ENCODE peak calls at places on chromosomes 11 and 22, in nine cellular contexts. E, F, P, K, S, J, X, R and U are unnamed samples. For H3K4me1 and H3K27me3, the result is how much of the 10 kb centered on the place peaks cover.

GRCh38 chr11:33490842-33491370 is 209.7 kb downstream of the C11orf91 start:
- DNase-seq in E (no peak), F (no peak), P (no peak), K (no peak), S (no peak), J (no peak), X (no peak), R (no peak), U (no peak)

GRCh38 chr11:26778000-26778757 is 56.3 kb upstream of the SLC5A12 start:
- DNase-seq in E (peak), F (no peak), P (no peak), K (no peak), S (no peak), J (peak), X (no peak), R (no peak), U (no peak)

GRCh38 chr22:27670701-27671412 is 130.7 kb downstream of the MN1 start:
- DNase-seq in E (no peak), F (peak), P (no peak), K (peak), S (no peak), J (peak), X (no peak), R (peak), U (no peak)

GRCh38 chr22:31272522-31273446 is 19.5 kb downstream of the PIK3IP1 start:
- DNase-seq in E (peak), F (peak), P (peak), K (peak), S (peak), J (peak), X (no peak), R (no peak), U (peak)

GRCh38 chr11:94199367-94200130 is 70.9 kb downstream of the PANX1 start:
- DNase-seq in E (peak), F (no peak), P (no peak), K (no peak), S (no peak), J (no peak), X (no peak), R (no peak), U (no peak)

GRCh38 chr11:125874556-125875124 is 12.8 kb upstream of the HYLS1 start:
- DNase-seq in E (peak), F (peak), P (peak), K (peak), S (peak), J (peak), X (no peak), R (no peak), U (peak)

GRCh38 chr11:111502611-111503010 is 9.6 kb downstream of the BTG4 start:
- DNase-seq in E (no peak), F (no peak), P (no peak), K (no peak), S (no peak), J (no peak), X (no peak), R (no peak), U (no peak)

GRCh38 chr11:74276581-74276980 is 34.9 kb downstream of the P4HA3 start:
- DNase-seq in E (peak), F (no peak), P (no peak), K (no peak), S (no peak), J (peak), X (no peak), R (no peak), U (no peak)

GRCh38 chr22:42990131-42990838 is 24.7 kb downstream of the PACSIN2 start:
- DNase-seq in E (peak), F (no peak), P (no peak), K (no peak), S (no peak), J (peak), X (no peak), R (peak), U (peak)

GRCh38 chr11:27471588-27472397 is 797 bp downstream of the LGR4 start:
- DNase-seq in E (peak), F (peak), P (peak), K (peak), S (peak), J (peak), X (peak), R (peak), U (peak)

GRCh38 chr11:32259641-32260081 is 168.8 kb downstream of the RCN1 start:
- DNase-seq in E (peak), F (no peak), P (no peak), K (no peak), S (no peak), J (peak), X (peak), R (no peak), U (no peak)

GRCh38 chr11:68106165-68106940 is 14.8 kb downstream of the CHKA start:
- DNase-seq in E (no peak), F (no peak), P (no peak), K (no peak), S (no peak), J (peak), X (no peak), R (no peak), U (no peak)

GRCh38 chr11:128497057-128497957 is 90.1 kb downstream of the ETS1 start:
- DNase-seq in E (peak), F (no peak), P (no peak), K (peak), S (peak), J (peak), X (no peak), R (peak), U (peak)

GRCh38 chr11:12157241-12157661 is 46.9 kb downstream of the MICAL2 start:
- DNase-seq in E (peak), F (no peak), P (no peak), K (no peak), S (no peak), J (peak), X (no peak), R (no peak), U (no peak)

GRCh38 chr11:117221775-117222517 is 9.9 kb downstream of the PCSK7 start:
- DNase-seq in E (peak), F (no peak), P (no peak), K (peak), S (peak), J (peak), X (no peak), R (peak), U (peak)

DNA sequence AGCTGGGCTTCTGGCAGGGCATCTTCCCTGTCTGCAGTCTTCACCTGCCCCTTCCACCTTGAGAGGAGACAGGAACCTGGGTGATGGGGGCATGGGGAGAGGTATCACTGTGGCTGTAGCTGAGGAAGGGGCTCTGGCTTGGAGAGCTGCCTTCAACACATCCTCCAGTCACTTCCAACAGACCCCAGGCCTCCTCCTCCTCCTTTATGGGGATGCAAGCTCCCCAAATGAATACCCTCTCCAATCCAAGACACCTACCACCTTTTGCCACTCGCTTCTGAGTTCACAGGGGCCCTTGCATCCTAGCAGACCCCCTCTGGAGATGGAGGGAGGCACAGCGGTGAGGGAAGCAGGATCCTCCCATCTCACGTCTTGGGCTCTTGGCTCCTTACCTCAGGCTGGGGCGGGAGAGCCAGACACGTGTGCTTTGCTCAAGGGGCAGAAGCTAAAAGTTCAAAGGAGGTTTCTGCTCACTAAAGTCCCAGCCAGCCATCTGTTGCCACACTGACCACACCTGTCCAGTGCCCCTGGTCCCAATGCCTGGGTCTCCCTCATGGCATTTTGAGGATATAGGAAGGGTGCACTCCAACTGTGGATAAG is 13.2 kb downstream of the ANKK1 start:
- DNase-seq in E (no peak), F (no peak), P (no peak), K (no peak), S (no peak), J (no peak), X (no peak), R (no peak), U (no peak)
- H3K4me1 ChIP-seq in E (under half), F (under half), P (under half), K (under half), S (under half), J (under half), X (under half), R (under half), U (under half)

DNA sequence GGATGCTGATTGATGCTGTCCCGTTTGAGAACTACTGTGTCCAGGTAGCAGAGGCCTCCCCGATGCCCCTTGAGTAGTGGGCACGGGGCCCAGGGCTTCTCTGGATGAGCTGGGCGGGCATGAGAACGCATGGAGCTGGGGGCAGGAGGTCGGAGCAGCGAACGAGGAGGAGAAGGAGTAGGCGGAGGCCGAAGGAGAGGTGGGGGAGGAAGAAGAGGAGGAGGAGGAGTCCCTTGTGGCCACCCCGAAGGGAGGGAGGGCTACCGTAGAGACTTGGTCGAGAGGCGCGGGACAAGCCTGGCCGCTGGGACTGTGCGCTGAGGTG is 62.9 kb downstream of the CRYBB2 start:
- DNase-seq in E (no peak), F (no peak), P (no peak), K (no peak), S (no peak), J (no peak), X (no peak), R (no peak), U (no peak)
- H3K27me3 ChIP-seq in E (under half), F (under half), P (under half), K (under half), S (under half), J (half or more), X (under half), R (under half), U (under half)

DNA sequence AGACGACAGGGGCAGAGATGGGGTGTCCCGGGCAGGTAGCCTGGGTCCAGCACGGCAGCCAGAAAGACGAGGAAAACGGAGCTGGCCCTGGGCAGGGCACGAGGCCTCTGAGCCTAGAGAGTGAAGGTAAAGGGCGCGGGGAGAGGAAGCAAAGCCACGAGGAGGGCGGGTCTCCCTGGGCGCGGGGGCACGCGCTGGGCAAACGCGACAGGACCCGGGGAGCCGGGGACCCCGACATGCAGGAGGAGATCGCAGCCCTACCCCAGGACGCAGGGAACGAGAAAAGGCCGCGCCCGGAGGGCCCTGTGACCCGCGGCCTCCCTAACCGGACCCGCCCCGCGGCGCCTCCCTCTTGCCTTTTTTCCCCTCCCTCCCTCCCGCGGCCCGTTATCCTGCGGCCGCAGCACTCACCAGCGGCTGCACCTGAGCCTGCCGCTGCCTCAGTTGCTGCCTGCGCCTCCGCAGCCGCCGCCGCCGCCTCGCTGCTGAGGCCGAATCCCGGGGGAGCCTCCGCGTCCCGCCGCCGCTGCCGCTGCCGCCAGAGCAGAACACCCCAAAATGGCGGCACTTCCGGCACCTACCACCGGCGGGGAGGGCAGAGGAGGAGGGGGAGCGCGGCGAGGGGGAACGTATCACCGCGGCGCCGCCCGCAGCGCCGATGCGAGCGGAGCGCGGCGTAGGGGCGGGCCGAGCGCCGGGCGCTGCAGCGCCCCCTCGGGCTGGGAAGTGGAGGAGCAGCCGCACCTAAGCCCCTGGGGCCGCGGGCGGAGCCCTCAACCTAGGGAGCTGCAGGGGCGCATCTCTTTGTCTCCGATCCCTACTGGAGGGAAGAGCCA is at the start of gene CELF1:
- DNase-seq in E (peak), F (peak), P (peak), K (peak), S (peak), J (peak), X (peak), R (peak), U (peak)
- H3K4me1 ChIP-seq in E (under half), F (under half), P (under half), K (under half), S (under half), J (under half), X (under half), R (under half), U (under half)

GRCh38 chr11:20027546-20028014 is 132.7 kb downstream of the DBX1 start:
- DNase-seq in E (no peak), F (no peak), P (no peak), K (no peak), S (no peak), J (no peak), X (no peak), R (no peak), U (no peak)
- H3K27me3 ChIP-seq in E (under half), F (under half), P (under half), K (under half), S (under half), J (under half), X (under half), R (under half), U (under half)

GRCh38 chr22:23695141-23695540 is 4.3 kb downstream of the RGL4 start:
- DNase-seq in E (no peak), F (no peak), P (no peak), K (no peak), S (no peak), J (no peak), X (no peak), R (no peak), U (no peak)
- H3K4me1 ChIP-seq in E (under half), F (under half), P (under half), K (under half), S (under half), J (under half), X (under half), R (under half), U (under half)

GRCh38 chr22:49454726-49455125 is 372.9 kb downstream of the BRD1 start:
- DNase-seq in E (no peak), F (no peak), P (no peak), K (no peak), S (no peak), J (no peak), X (no peak), R (no peak), U (no peak)
- H3K27me3 ChIP-seq in E (under half), F (under half), P (under half), K (under half), S (under half), J (under half), X (under half), R (under half), U (under half)

GRCh38 chr22:21445437-21446127 is 21.6 kb upstream of the TMEM191C start:
- DNase-seq in E (no peak), F (peak), P (no peak), K (peak), S (no peak), J (no peak), X (peak), R (peak), U (no peak)
- H3K4me1 ChIP-seq in E (under half), F (under half), P (under half), K (under half), S (under half), J (under half), X (under half), R (under half), U (under half)

GRCh38 chr11:16615480-16615879 is 123.0 kb upstream of the C11orf58 start:
- DNase-seq in E (no peak), F (no peak), P (no peak), K (no peak), S (no peak), J (no peak), X (no peak), R (no peak), U (no peak)
- H3K27me3 ChIP-seq in E (half or more), F (under half), P (under half), K (under half), S (under half), J (half or more), X (half or more), R (under half), U (under half)

DNA sequence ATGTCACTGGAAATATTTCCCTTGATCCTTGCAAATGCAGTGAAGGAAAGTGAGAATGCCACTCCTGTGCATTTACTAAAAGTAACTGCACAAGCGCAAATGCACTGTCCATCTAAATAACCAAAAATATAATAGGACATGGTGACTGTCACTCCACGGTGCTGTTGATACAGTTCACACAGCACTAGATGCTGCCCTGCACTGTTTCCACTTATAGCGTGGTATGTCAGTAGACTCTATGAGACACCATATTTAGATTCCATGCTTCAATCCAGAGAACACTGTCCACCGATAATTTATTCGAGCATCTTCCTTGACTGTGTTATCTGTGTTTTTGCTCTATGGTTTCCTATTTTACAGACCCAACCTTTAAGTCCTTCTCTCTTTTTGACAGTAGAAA is 125.8 kb downstream of the MAML2 start:
- DNase-seq in E (no peak), F (no peak), P (no peak), K (no peak), S (no peak), J (no peak), X (no peak), R (no peak), U (no peak)
- H3K4me1 ChIP-seq in E (half or more), F (under half), P (under half), K (half or more), S (under half), J (half or more), X (half or more), R (under half), U (under half)